ENCODE peak calls at places on chromosomes 4 and X, in nine cellular contexts. R is Caco-2; C is AG04449; D is tibial artery; P is left lung; V is astrocyte of the spinal cord; K is CD8-positive, alpha-beta memory T cell; Z is AG10803; B is CD8-positive, alpha-beta T cell. X is an unnamed sample.

GRCh38 chr4:158625544-158625943 is 46.1 kb downstream of the C4orf46 start:
- DNase-seq in V (no peak), Z (no peak), B (no peak), K (no peak), P (no peak), R (no peak), C (no peak), D (no peak), X (no peak)

GRCh38 chr4:47836655-47837581 is 949 bp downstream of the CORIN start:
- DNase-seq in R (peak; percentile 87), V (peak; percentile 84), B (no peak), Z (peak; percentile 74), C (no peak), K (peak; percentile 36), D (peak; percentile 70), P (peak; percentile 90), X (peak; percentile 82)

GRCh38 chr4:119034276-119035008 is 101.2 kb upstream of the MYOZ2 start:
- DNase-seq in C (no peak), D (no peak), K (no peak), V (no peak), B (no peak), P (no peak), R (no peak), Z (peak; percentile 51), X (no peak)

GRCh38 chrX:28922106-28922505 is 334.9 kb downstream of the IL1RAPL1 start:
- DNase-seq in K (no peak), D (no peak), Z (no peak), V (no peak), R (no peak), B (no peak), P (no peak), C (no peak), X (no peak)

GRCh38 chr4:48254381-48255072 is 15.1 kb downstream of the TEC start:
- DNase-seq in Z (peak; percentile 42), R (no peak), V (peak; percentile 95), B (no peak), P (no peak), C (peak; percentile 19), K (no peak), D (no peak), X (peak; percentile 23)

GRCh38 chr4:121712783-121713182 is 16.0 kb upstream of the ANXA5 start:
- DNase-seq in K (no peak), V (no peak), B (no peak), P (no peak), C (no peak), Z (no peak), R (no peak), D (no peak), X (no peak)

GRCh38 chr4:146510942-146511341 is 10.8 kb downstream of the SLC10A7 start:
- DNase-seq in D (no peak), K (no peak), C (no peak), Z (no peak), R (no peak), B (no peak), V (no peak), P (no peak), X (no peak)

GRCh38 chr4:168451744-168452394 is 28.4 kb downstream of the DDX60L start:
- DNase-seq in Z (peak; percentile 43), K (no peak), B (no peak), P (no peak), R (no peak), V (peak; percentile 70), D (no peak), C (no peak), X (peak; percentile 82)

GRCh38 chrX:38374431-38374830 is 22.0 kb downstream of the OTC start:
- DNase-seq in R (no peak), P (no peak), C (no peak), Z (no peak), K (no peak), B (no peak), D (no peak), V (no peak), X (no peak)

GRCh38 chrX:3371163-3371562 is 24.7 kb upstream of the MXRA5 start:
- DNase-seq in K (no peak), C (no peak), V (no peak), R (no peak), P (no peak), Z (no peak), D (no peak), B (no peak), X (no peak)

GRCh38 chrX:114580336-114580735 is 3.5 kb upstream of the HTR2C start:
- DNase-seq in R (no peak), C (no peak), B (no peak), D (no peak), V (no peak), K (no peak), P (no peak), Z (no peak), X (no peak)

GRCh38 chrX:152968193-152968592 is 25.7 kb downstream of the PNMA5 start:
- DNase-seq in B (no peak), K (no peak), P (no peak), V (no peak), R (no peak), C (no peak), Z (no peak), D (no peak), X (no peak)
- H3K4me3 ChIP-seq in B (no peak overlapping the region), K (no peak overlapping the region), P (no peak overlapping the region), V (no peak overlapping the region), R (no peak overlapping the region), C (no peak overlapping the region), Z (no peak overlapping the region), D (no peak overlapping the region), X (no peak overlapping the region)

GRCh38 chr4:155908187-155909139 is 5.0 kb downstream of the TDO2 start:
- DNase-seq in D (no peak), V (no peak), K (no peak), Z (no peak), P (no peak), C (no peak), R (no peak), B (no peak), X (no peak)

GRCh38 chr4:155903453-155903852 is at the start of gene TDO2:
- DNase-seq in D (no peak), K (no peak), R (no peak), V (no peak), C (no peak), P (no peak), B (no peak), Z (no peak), X (peak; percentile 31)

GRCh38 chr4:155911905-155912304 is 8.4 kb downstream of the TDO2 start:
- DNase-seq in B (no peak), K (no peak), D (no peak), Z (no peak), R (no peak), C (no peak), P (no peak), V (no peak), X (no peak)

GRCh38 chr4:155909615-155910226 is 6.2 kb downstream of the TDO2 start:
- DNase-seq in R (no peak), V (no peak), B (no peak), K (no peak), C (no peak), P (no peak), D (no peak), Z (no peak), X (no peak)

DNA sequence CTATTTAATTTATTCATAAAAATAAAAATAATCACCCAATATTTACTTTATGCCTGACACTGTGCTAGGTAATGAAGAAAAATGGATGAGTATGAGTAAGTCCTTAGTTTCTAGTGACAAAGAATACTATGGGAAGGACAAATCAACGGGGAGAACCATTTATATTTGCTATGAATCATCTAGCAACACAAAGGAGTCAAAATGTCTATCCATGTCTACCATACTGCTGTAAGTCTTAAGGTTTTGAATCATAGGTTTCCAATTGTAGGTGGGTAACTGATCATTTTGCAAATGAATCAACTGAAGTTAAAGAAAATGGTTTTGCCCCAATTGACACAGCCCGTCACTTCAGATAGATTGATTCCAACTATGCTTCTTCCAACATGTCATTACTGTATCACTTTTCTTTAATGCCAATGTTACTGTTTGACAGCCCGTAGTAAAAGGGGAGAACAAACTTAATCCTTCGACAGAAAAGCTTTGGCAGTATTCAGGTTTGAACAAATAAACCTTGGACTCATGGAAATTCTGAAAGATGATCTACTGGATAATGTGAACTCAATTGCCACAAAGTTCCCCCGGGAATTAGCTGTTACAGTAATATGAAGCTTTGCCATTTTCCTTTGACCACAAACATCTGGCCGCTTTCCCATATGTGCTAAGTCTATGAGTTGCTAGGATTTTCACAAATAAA is 3.2 kb downstream of the TDO2 start:
- DNase-seq in D (peak; percentile 33), R (no peak), B (no peak), C (peak; percentile 89), K (no peak), P (no peak), V (peak; percentile 98), Z (peak; percentile 99), X (peak; percentile 97)
- H3K4me3 ChIP-seq in D (no peak overlapping the region), R (no peak overlapping the region), B (no peak overlapping the region), C (no peak overlapping the region), K (no peak overlapping the region), P (no peak overlapping the region), V (no peak overlapping the region), Z (no peak overlapping the region), X (no peak overlapping the region)

GRCh38 chr4:138540056-138540800 is 298.1 kb upstream of the SLC7A11 start:
- DNase-seq in B (no peak), D (no peak), V (peak; percentile 17), K (no peak), Z (peak; percentile 22), R (no peak), C (peak; percentile 4), P (no peak), X (peak; percentile 4)
- H3K4me3 ChIP-seq in B (no peak overlapping the region), D (no peak overlapping the region), V (no peak overlapping the region), K (no peak overlapping the region), Z (no peak overlapping the region), R (no peak overlapping the region), C (no peak overlapping the region), P (no peak overlapping the region), X (no peak overlapping the region)

GRCh38 chrX:54182864-54183613 is at the start of gene FAM120C:
- DNase-seq in C (no peak), Z (peak; percentile 64), K (peak; percentile 39), V (peak; percentile 83), B (peak; percentile 26), D (peak; percentile 49), R (peak; percentile 71), P (peak; percentile 82), X (peak; percentile 78)

GRCh38 chrX:54178100-54178940 is 4.7 kb downstream of the FAM120C start:
- DNase-seq in P (no peak), Z (peak; percentile 75), K (no peak), B (no peak), R (no peak), V (peak; percentile 73), D (no peak), C (peak; percentile 53), X (peak; percentile 69)

GRCh38 chrX:54182194-54182863 is 725 bp downstream of the FAM120C start:
- DNase-seq in D (peak; percentile 62), Z (peak; percentile 29), V (no peak), B (peak; percentile 24), C (no peak), P (peak; percentile 86), R (peak; percentile 37), K (peak; percentile 48), X (peak; percentile 13)

GRCh38 chrX:54181196-54181953 is 1.7 kb downstream of the FAM120C start:
- DNase-seq in P (no peak), Z (peak; percentile 9), C (no peak), V (peak; percentile 67), B (no peak), K (no peak), R (no peak), D (no peak), X (peak; percentile 28)

DNA sequence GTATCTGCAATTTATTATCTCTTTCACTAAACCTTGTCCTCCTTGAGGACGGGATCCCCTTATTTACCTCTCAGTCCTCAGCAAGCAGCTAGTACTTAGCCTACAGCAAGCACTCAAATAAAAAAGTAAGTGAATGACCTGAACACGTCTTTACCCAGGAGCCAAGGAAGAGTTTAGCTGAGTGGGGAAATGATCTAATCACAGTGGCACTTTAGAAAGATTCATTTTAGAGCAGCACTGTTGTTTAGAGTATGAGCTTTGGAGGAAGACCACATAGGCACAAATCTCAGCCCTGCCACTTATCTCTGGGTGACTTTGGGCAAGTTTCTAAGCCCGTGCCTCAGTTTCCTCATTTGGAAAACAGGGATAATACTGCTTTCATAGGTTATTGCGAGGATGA is 2.7 kb downstream of the FAM120C start:
- DNase-seq in C (no peak), Z (peak; percentile 21), R (no peak), B (no peak), V (peak; percentile 27), K (no peak), P (no peak), D (no peak), X (peak; percentile 22)
- H3K4me3 ChIP-seq in C (peak overlapping the region; percentile 65), Z (peak overlapping the region; percentile 65), R (no peak overlapping the region), B (no peak overlapping the region), V (peak overlapping the region; percentile 52), K (no peak overlapping the region), P (peak overlapping the region; percentile 70), D (no peak overlapping the region), X (peak overlapping the region; percentile 68)